ENCODE peak calls at places on chromosomes 1 and 21, in seven cellular contexts. A is breast epithelium, F is H1, I is prostate gland, R is esophagus muscularis mucosa, Z is HepG2, W is GM23338. P is an unnamed sample.

GRCh38 chr1:107695341-107695740 is 269.6 kb downstream of the VAV3 start:
- DNase-seq in R (no peak), Z (no peak), W (no peak), F (no peak), I (no peak), A (no peak), P (no peak)

GRCh38 chr1:161172776-161173376 is 4.4 kb downstream of the B4GALT3 start:
- DNase-seq in A (no peak), F (no peak), I (no peak), R (no peak), W (no peak), Z (no peak), P (no peak)

GRCh38 chr1:115977481-115978258 is 1.4 kb downstream of the SLC22A15 start:
- DNase-seq in Z (peak; percentile 49), F (no peak), W (peak; percentile 16), R (no peak), I (no peak), A (no peak), P (no peak)

GRCh38 chr1:5651027-5651410 is 341.2 kb downstream of the NPHP4 start:
- DNase-seq in W (no peak), A (no peak), I (no peak), Z (no peak), F (no peak), R (no peak), P (no peak)

GRCh38 chr1:24201941-24202440 is 14.9 kb upstream of the IFNLR1 start:
- DNase-seq in W (peak; percentile 89), I (peak; percentile 98), A (peak; percentile 98), Z (peak; percentile 68), F (peak; percentile 56), R (peak; percentile 97), P (peak; percentile 90)

GRCh38 chr21:42777757-42778344 is 101.5 kb downstream of the WDR4 start:
- DNase-seq in R (no peak), A (no peak), F (no peak), W (no peak), Z (no peak), I (no peak), P (no peak)

GRCh38 chr1:100699744-100700143 is 19.8 kb upstream of the VCAM1 start:
- DNase-seq in W (no peak), A (no peak), Z (no peak), I (no peak), F (no peak), R (no peak), P (no peak)

GRCh38 chr1:19257178-19257914 is 5.7 kb downstream of the MRTO4 start:
- DNase-seq in I (no peak), A (no peak), F (no peak), Z (no peak), R (no peak), W (no peak), P (no peak)

GRCh38 chr1:42852608-42852980 is 6.2 kb downstream of the ZNF691 start:
- DNase-seq in R (no peak), W (no peak), A (no peak), F (no peak), Z (no peak), I (no peak), P (no peak)

GRCh38 chr1:102219463-102219862 is 222.7 kb upstream of the OLFM3 start:
- DNase-seq in Z (no peak), W (no peak), A (no peak), F (no peak), I (no peak), R (no peak), P (no peak)

GRCh38 chr1:94795321-94795899 is 24.7 kb upstream of the SLC44A3 start:
- DNase-seq in I (no peak), Z (no peak), R (no peak), F (no peak), W (no peak), A (no peak), P (no peak)

GRCh38 chr1:43450251-43451070 is 3.3 kb downstream of the HYI start:
- DNase-seq in Z (no peak), W (no peak), I (no peak), F (no peak), A (peak; percentile 18), R (no peak), P (no peak)

GRCh38 chr21:44895859-44896258 is 22.4 kb upstream of the PTTG1IP start:
- DNase-seq in R (no peak), I (no peak), Z (no peak), A (no peak), W (no peak), F (no peak), P (no peak)

GRCh38 chr1:154996966-154997701 is 3.7 kb downstream of the LENEP start:
- DNase-seq in A (no peak), W (no peak), I (no peak), F (no peak), R (no peak), Z (no peak), P (no peak)

GRCh38 chr21:39712976-39713375 is 32.0 kb upstream of the IGSF5 start:
- DNase-seq in R (no peak), I (no peak), Z (peak; percentile 3), W (peak; percentile 52), F (no peak), A (no peak), P (no peak)

GRCh38 chr1:12150456-12151200 is 16.2 kb upstream of the TNFRSF1B start:
- DNase-seq in F (no peak), Z (no peak), R (no peak), A (no peak), I (no peak), W (no peak), P (no peak)

GRCh38 chr1:160550572-160551034 is 27.5 kb upstream of the SLAMF6 start:
- DNase-seq in F (peak; percentile 17), I (no peak), R (no peak), A (no peak), W (peak; percentile 80), Z (no peak), P (no peak)

GRCh38 chr1:230851291-230851691 is 17.0 kb downstream of the C1orf198 start:
- DNase-seq in R (no peak), F (no peak), A (no peak), I (no peak), W (peak; percentile 65), Z (no peak), P (no peak)

GRCh38 chr1:3107201-3107600 is 38.2 kb downstream of the PRDM16 start:
- DNase-seq in W (no peak), A (no peak), F (no peak), R (no peak), I (no peak), Z (no peak), P (no peak)

GRCh38 chr1:25871704-25872494 is 3.6 kb downstream of the PAQR7 start:
- DNase-seq in Z (no peak), I (peak; percentile 27), F (no peak), A (no peak), W (no peak), R (no peak), P (peak; percentile 67)
- H3K4me1 ChIP-seq in Z (peaks cover 89% of the 10 kb centered on the region), I (peaks cover 10% of the 10 kb centered on the region), F (peaks cover 24% of the 10 kb centered on the region), A (peaks cover 13% of the 10 kb centered on the region), W (peaks cover 32% of the 10 kb centered on the region), R (peaks cover 56% of the 10 kb centered on the region), P (peaks cover 75% of the 10 kb centered on the region)

DNA sequence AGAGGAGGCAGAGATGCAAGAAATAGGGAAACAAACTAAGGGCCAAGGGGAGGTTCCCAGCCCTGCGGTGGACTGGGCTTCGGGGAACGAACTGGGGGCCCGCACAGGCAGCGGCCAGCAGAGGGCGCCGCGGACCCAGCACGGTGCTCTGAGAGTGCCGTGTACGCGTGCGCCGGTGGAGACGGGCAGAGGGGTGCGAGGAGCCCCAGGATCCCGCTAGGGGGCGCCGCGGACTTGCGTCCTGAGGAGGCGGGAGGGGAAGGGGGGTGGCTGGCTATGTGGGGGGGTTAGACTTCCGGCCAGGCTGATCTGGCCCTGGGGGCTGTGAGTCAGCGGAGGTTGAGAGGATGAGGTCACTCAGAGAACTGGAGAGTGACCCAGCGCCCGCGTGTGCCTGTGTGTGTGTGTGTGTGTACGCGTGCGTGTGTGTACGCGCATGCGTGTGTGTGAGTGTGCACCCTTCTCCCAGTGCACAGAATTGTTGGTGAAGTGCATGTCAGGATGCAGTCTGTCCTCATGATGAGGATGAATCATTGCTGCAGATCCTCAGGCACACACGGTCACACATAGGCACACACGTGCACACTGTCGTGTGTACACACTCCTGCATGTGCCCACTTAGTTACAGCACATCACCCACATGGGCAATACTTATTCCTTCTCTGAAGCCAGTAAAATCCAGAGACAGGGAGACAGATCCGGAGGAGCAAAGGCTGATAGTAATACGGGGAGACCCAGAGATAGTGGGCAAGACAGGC is 17.0 kb downstream of the NES start:
- DNase-seq in W (peak; percentile 99), R (peak; percentile 98), A (peak; percentile 91), F (peak; percentile 96), Z (peak; percentile 95), I (peak; percentile 78), P (peak; percentile 92)
- TF ChIP-seq POLR2AphosphoS5 in W (peak; percentile 27), R (peak; percentile 80), A (peak; percentile 83), F (no peak), Z (peak; percentile 62), I (peak; percentile 64), P (no peak)

GRCh38 chr1:151994956-151995355 is 1.3 kb upstream of the S100A10 start:
- DNase-seq in W (peak; percentile 71), A (no peak), R (no peak), Z (no peak), I (no peak), F (no peak), P (no peak)

GRCh38 chr1:151997284-151997570 is 3.6 kb upstream of the S100A10 start:
- DNase-seq in F (no peak), I (no peak), Z (no peak), R (no peak), A (no peak), W (no peak), P (no peak)

GRCh38 chr1:151993084-151993733 is 450 bp downstream of the S100A10 start:
- DNase-seq in A (no peak), Z (no peak), W (peak; percentile 76), I (no peak), R (no peak), F (no peak), P (peak; percentile 42)

GRCh38 chr1:151993734-151994496 is at the start of gene S100A10:
- DNase-seq in R (peak; percentile 94), W (peak; percentile 74), A (peak; percentile 63), Z (peak; percentile 46), F (no peak), I (peak; percentile 70), P (peak; percentile 79)

DNA sequence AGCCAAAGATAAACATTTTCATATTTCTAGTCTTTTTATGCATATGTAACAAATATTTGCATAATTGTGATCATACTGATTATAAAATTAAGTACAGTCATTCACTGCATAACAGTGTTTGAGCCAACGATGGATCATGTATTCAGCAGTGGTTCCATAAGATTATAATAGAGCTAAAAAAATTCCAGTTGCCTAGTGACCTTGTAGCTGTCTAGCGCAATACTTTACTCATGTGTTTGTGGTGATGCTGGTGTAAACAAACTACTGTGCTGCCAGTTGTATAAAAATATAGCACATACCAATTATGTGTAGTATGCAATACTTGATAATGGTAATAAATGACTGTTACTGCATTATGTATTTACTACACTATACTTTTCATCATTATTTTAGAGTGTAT is 2.1 kb upstream of the S100A10 start:
- DNase-seq in R (no peak), I (no peak), F (no peak), Z (no peak), W (no peak), A (no peak), P (no peak)
- H3K4me1 ChIP-seq in R (peaks cover 49% of the 10 kb centered on the region), I (peaks cover under 1% of the 10 kb centered on the region), F (peaks cover 25% of the 10 kb centered on the region), Z (peaks cover 38% of the 10 kb centered on the region), W (peaks cover 22% of the 10 kb centered on the region), A (peaks cover 10% of the 10 kb centered on the region), P (peaks cover 32% of the 10 kb centered on the region)

DNA sequence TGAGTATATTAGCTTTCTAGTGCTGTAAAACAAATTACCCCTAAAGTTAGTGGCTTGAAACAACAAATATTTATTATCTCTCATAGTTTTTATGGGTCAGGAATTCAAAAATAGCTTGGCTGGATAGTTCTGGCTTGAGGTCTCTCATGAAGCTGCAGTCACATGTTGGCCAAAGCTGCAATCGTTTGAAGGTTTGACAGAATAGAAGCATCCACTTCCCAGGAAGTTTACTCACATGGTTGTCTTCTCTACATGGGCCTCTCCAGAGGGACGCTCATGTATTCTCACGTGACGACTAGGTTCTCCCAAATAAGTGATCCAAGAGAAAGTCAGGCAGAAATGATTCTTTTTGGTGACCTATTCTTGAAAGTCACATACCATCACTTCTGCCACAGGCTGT is 99.1 kb downstream of the NIBAN1 start:
- DNase-seq in R (no peak), Z (no peak), A (no peak), F (no peak), W (no peak), I (no peak), P (no peak)
- TF ChIP-seq POLR2AphosphoS5 in R (no peak), Z (no peak), A (no peak), F (no peak), W (no peak), I (no peak), P (no peak)

P was measured in stomach.